ENCODE peak calls at places on chromosomes 7 and 10, in four cellular contexts. A is CD8-positive, alpha-beta T cell; P is stimulated activated CD8-positive, alpha-beta memory T cell treated with anti-CD3 and anti-CD28 coated beads, Interleukin-12 subunit alpha, Interleukin-12 subunit beta, amount 100 ng/mL, for 4 hours; L is NCI-H774. W is an unnamed sample.

GRCh38 chr10:34319197-34319846 is 495.8 kb downstream of the PARD3 start:
- DNase-seq in A (no peak), P (no peak), L (peak), W (no peak)

GRCh38 chr10:100654835-100655759 is 90.3 kb upstream of the PAX2 start:
- DNase-seq in A (no peak), P (no peak), L (no peak), W (no peak)

GRCh38 chr7:50735327-50735726 is 47.4 kb downstream of the GRB10 start:
- DNase-seq in A (no peak), P (no peak), L (no peak), W (no peak)

GRCh38 chr10:110380255-110380654 is 75.5 kb upstream of the SMNDC1 start:
- DNase-seq in A (no peak), P (no peak), L (no peak), W (no peak)

GRCh38 chr10:70274643-70275042 is 9.2 kb downstream of the NPFFR1 start:
- DNase-seq in A (no peak), P (no peak), L (no peak), W (no peak)

GRCh38 chr7:7944619-7945282 is 23.8 kb upstream of the GLCCI1 start:
- DNase-seq in A (peak), P (no peak), L (no peak), W (peak)

GRCh38 chr10:117551322-117552155 is 9.0 kb downstream of the EMX2 start:
- DNase-seq in A (no peak), P (no peak), L (no peak), W (no peak)

GRCh38 chr10:42781893-42782445 is 626 bp upstream of the BMS1 start:
- DNase-seq in A (no peak), P (no peak), L (no peak), W (no peak)

GRCh38 chr10:116774728-116775151 is 32.4 kb upstream of the HSPA12A start:
- DNase-seq in A (no peak), P (no peak), L (no peak), W (no peak)

GRCh38 chr7:116554436-116554835 is 29.6 kb downstream of the CAV1 start:
- DNase-seq in A (no peak), P (no peak), L (no peak), W (no peak)

GRCh38 chr7:158527495-158527894 is 60.1 kb downstream of the PTPRN2 start:
- DNase-seq in A (no peak), P (no peak), L (no peak), W (no peak)

GRCh38 chr7:68529221-68529620 is 1069.1 kb upstream of the AUTS2 start:
- DNase-seq in A (no peak), P (no peak), L (no peak), W (no peak)

GRCh38 chr7:90262438-90262837 is 17.5 kb downstream of the CFAP69 start:
- DNase-seq in A (no peak), P (no peak), L (no peak), W (peak)

GRCh38 chr10:110392860-110393732 is 88.4 kb upstream of the SMNDC1 start:
- DNase-seq in A (no peak), P (no peak), L (no peak), W (no peak)

GRCh38 chr10:119059557-119059956 is 21.1 kb downstream of the EIF3A start:
- DNase-seq in A (no peak), P (no peak), L (no peak), W (no peak)

GRCh38 chr10:101618871-101619270 is 30.8 kb downstream of the DPCD start:
- DNase-seq in A (no peak), P (no peak), L (no peak), W (no peak)

GRCh38 chr7:43516581-43517342 is 66.1 kb upstream of the STK17A start:
- DNase-seq in A (no peak), P (no peak), L (no peak), W (no peak)

GRCh38 chr10:2610946-2611345 is 456.4 kb upstream of the PFKP start:
- DNase-seq in A (no peak), P (no peak), L (peak), W (no peak)

GRCh38 chr7:29453022-29453421 is 110.6 kb upstream of the PRR15 start:
- DNase-seq in A (no peak), P (no peak), L (no peak), W (no peak)

GRCh38 chr10:129192344-129193128 is 274.5 kb upstream of the MGMT start:
- DNase-seq in A (no peak), P (no peak), L (no peak), W (no peak)

GRCh38 chr10:102675887-102676616 is 31.8 kb downstream of the TRIM8 start:
- DNase-seq in A (no peak), P (no peak), L (no peak), W (no peak)

GRCh38 chr7:1940863-1941262 is 270.8 kb downstream of the ELFN1 start:
- DNase-seq in A (no peak), P (no peak), L (no peak), W (no peak)

GRCh38 chr7:39091774-39092173 is 114.1 kb downstream of the POU6F2 start:
- DNase-seq in A (no peak), P (no peak), L (no peak), W (no peak)

GRCh38 chr7:70238171-70238575 is 639.9 kb downstream of the AUTS2 start:
- DNase-seq in A (no peak), P (no peak), L (no peak), W (no peak)

W was measured in T-helper 2 cell.